ENCODE peak calls at places on chromosomes 5 and 9, in ten cellular contexts. T is WTC11, I is glutamatergic neuron, S is H9, M is PC-3, Z is uterus, A is tibial nerve, U is heart left ventricle, Q is spleen, D is A673. E is an unnamed sample.

GRCh38 chr5:83313431-83313830 is 158.1 kb upstream of the VCAN start:
- DNase-seq in T (no peak), I (no peak), S (no peak), M (no peak), Z (no peak), A (no peak), U (no peak), Q (no peak), D (no peak), E (no peak)

GRCh38 chr9:122095010-122095767 is 2.1 kb upstream of the TTLL11 start:
- DNase-seq in T (peak), I (peak), S (peak), M (peak), Z (peak), A (no peak), U (no peak), Q (no peak), D (peak), E (no peak)

GRCh38 chr9:68426755-68427154 is 70.3 kb downstream of the PGM5 start:
- DNase-seq in T (no peak), I (no peak), S (no peak), M (no peak), Z (no peak), A (no peak), U (no peak), Q (no peak), D (no peak), E (no peak)

GRCh38 chr9:87276327-87276841 is 221.3 kb upstream of the DAPK1 start:
- DNase-seq in T (no peak), I (no peak), S (no peak), M (no peak), Z (no peak), A (no peak), U (no peak), Q (no peak), D (peak), E (no peak)

GRCh38 chr9:136694163-136694864 is 7.1 kb upstream of the AGPAT2 start:
- DNase-seq in T (peak), I (peak), S (peak), M (peak), Z (no peak), A (no peak), U (no peak), Q (no peak), D (peak), E (no peak)

GRCh38 chr9:14215614-14216013 is 98.3 kb downstream of the NFIB start:
- DNase-seq in T (no peak), I (no peak), S (no peak), M (peak), Z (no peak), A (no peak), U (no peak), Q (no peak), D (peak), E (no peak)

GRCh38 chr5:92017786-92018185 is 634.7 kb upstream of the ARRDC3 start:
- DNase-seq in T (no peak), I (no peak), S (no peak), M (peak), Z (no peak), A (no peak), U (no peak), Q (no peak), D (no peak), E (no peak)

GRCh38 chr5:133506165-133506564 is 106.2 kb downstream of the FSTL4 start:
- DNase-seq in T (no peak), I (no peak), S (no peak), M (no peak), Z (no peak), A (no peak), U (no peak), Q (no peak), D (no peak), E (no peak)

GRCh38 chr5:179820483-179821297 is at the start of gene SQSTM1:
- DNase-seq in T (peak), I (peak), S (peak), M (peak), Z (peak), A (peak), U (peak), Q (peak), D (peak), E (peak)

GRCh38 chr5:177077335-177077734 is 9.4 kb upstream of the FGFR4 start:
- DNase-seq in T (no peak), I (no peak), S (no peak), M (peak), Z (no peak), A (no peak), U (no peak), Q (no peak), D (peak), E (no peak)

GRCh38 chr9:137021979-137022619 is 5.9 kb downstream of the ABCA2 start:
- DNase-seq in T (peak), I (no peak), S (peak), M (peak), Z (no peak), A (no peak), U (no peak), Q (peak), D (peak), E (no peak)

GRCh38 chr5:85320495-85320894 is 935.8 kb upstream of the EDIL3 start:
- DNase-seq in T (peak), I (no peak), S (peak), M (no peak), Z (no peak), A (no peak), U (no peak), Q (no peak), D (no peak), E (no peak)

GRCh38 chr5:90144625-90145327 is 264.8 kb downstream of the CETN3 start:
- DNase-seq in T (no peak), I (no peak), S (no peak), M (peak), Z (no peak), A (no peak), U (no peak), Q (no peak), D (no peak), E (no peak)

GRCh38 chr9:136339958-136340310 is 12.6 kb downstream of the GPSM1 start:
- DNase-seq in T (no peak), I (no peak), S (no peak), M (no peak), Z (no peak), A (no peak), U (no peak), Q (no peak), D (no peak), E (no peak)

GRCh38 chr5:171588046-171588445 is 168.6 kb downstream of the FGF18 start:
- DNase-seq in T (no peak), I (no peak), S (no peak), M (no peak), Z (no peak), A (no peak), U (no peak), Q (no peak), D (no peak), E (no peak)

GRCh38 chr9:111232997-111233790 is 96.8 kb downstream of the OR2K2 start:
- DNase-seq in T (peak), I (no peak), S (no peak), M (peak), Z (no peak), A (peak), U (peak), Q (no peak), D (no peak), E (no peak)

GRCh38 chr9:120187758-120188157 is 392.2 kb downstream of the CDK5RAP2 start:
- DNase-seq in T (no peak), I (no peak), S (peak), M (no peak), Z (no peak), A (no peak), U (no peak), Q (no peak), D (no peak), E (no peak)

GRCh38 chr9:76876098-76876497 is 29.8 kb downstream of the PRUNE2 start:
- DNase-seq in T (no peak), I (no peak), S (no peak), M (no peak), Z (peak), A (no peak), U (no peak), Q (no peak), D (no peak), E (no peak)

GRCh38 chr5:95631991-95632675 is 12.2 kb downstream of the GPR150 start:
- DNase-seq in T (no peak), I (no peak), S (no peak), M (peak), Z (no peak), A (no peak), U (no peak), Q (no peak), D (no peak), E (no peak)

GRCh38 chr5:53368516-53368915 is 111.9 kb upstream of the FST start:
- DNase-seq in T (no peak), I (no peak), S (no peak), M (peak), Z (no peak), A (no peak), U (no peak), Q (no peak), D (no peak), E (no peak)

GRCh38 chr9:132412089-132412488 is 2.1 kb downstream of the CFAP77 start:
- DNase-seq in T (peak), I (peak), S (peak), M (peak), Z (no peak), A (no peak), U (no peak), Q (no peak), D (peak), E (no peak)

GRCh38 chr5:140214831-140215230 is 39.8 kb downstream of the CYSTM1 start:
- DNase-seq in T (no peak), I (no peak), S (no peak), M (peak), Z (no peak), A (no peak), U (no peak), Q (no peak), D (no peak), E (no peak)

GRCh38 chr5:99000878-99001277 is 72.1 kb upstream of the CHD1 start:
- DNase-seq in T (no peak), I (no peak), S (no peak), M (peak), Z (no peak), A (no peak), U (no peak), Q (no peak), D (no peak), E (no peak)

GRCh38 chr5:78983601-78984000 is 1.5 kb downstream of the ARSB start:
- DNase-seq in T (no peak), I (no peak), S (no peak), M (peak), Z (no peak), A (no peak), U (no peak), Q (no peak), D (no peak), E (no peak)

GRCh38 chr5:78360674-78361225 is 333 bp downstream of the SCAMP1 start:
- DNase-seq in T (no peak), I (peak), S (peak), M (no peak), Z (peak), A (no peak), U (peak), Q (peak), D (no peak), E (no peak)

GRCh38 chr9:3181049-3181953 is 337.4 kb upstream of the PUM3 start:
- DNase-seq in T (peak), I (peak), S (peak), M (peak), Z (no peak), A (no peak), U (no peak), Q (no peak), D (peak), E (peak)

GRCh38 chr5:94618029-94618492 is 343 bp downstream of the KIAA0825 start:
- DNase-seq in T (peak), I (no peak), S (peak), M (peak), Z (peak), A (peak), U (peak), Q (no peak), D (peak), E (no peak)

GRCh38 chr5:69074664-69075521 is 18.9 kb upstream of the SLC30A5 start:
- DNase-seq in T (no peak), I (no peak), S (peak), M (no peak), Z (no peak), A (no peak), U (no peak), Q (no peak), D (no peak), E (no peak)

GRCh38 chr5:115267617-115268016 is 4.9 kb upstream of the PGGT1B start:
- DNase-seq in T (no peak), I (no peak), S (no peak), M (peak), Z (no peak), A (no peak), U (no peak), Q (no peak), D (no peak), E (no peak)

GRCh38 chr9:138009016-138009415 is 131.4 kb downstream of the CACNA1B start:
- DNase-seq in T (no peak), I (no peak), S (peak), M (no peak), Z (no peak), A (no peak), U (no peak), Q (peak), D (no peak), E (no peak)

GRCh38 chr5:56620903-56621680 is 194.3 kb upstream of the MAP3K1 start:
- DNase-seq in T (no peak), I (no peak), S (no peak), M (no peak), Z (no peak), A (no peak), U (no peak), Q (no peak), D (no peak), E (no peak)

GRCh38 chr5:56530031-56530430 is 285.3 kb upstream of the MAP3K1 start:
- DNase-seq in T (no peak), I (no peak), S (no peak), M (no peak), Z (no peak), A (no peak), U (no peak), Q (no peak), D (no peak), E (no peak)

GRCh38 chr9:35820076-35820475 is 5.2 kb upstream of the HINT2 start:
- DNase-seq in T (no peak), I (no peak), S (no peak), M (peak), Z (no peak), A (no peak), U (no peak), Q (no peak), D (no peak), E (no peak)

GRCh38 chr5:181207214-181207959 is 2.4 kb upstream of the TRIM7 start:
- DNase-seq in T (peak), I (peak), S (peak), M (peak), Z (peak), A (peak), U (peak), Q (peak), D (peak), E (no peak)

GRCh38 chr5:138402640-138403039 is 36.2 kb upstream of the REEP2 start:
- DNase-seq in T (no peak), I (no peak), S (no peak), M (no peak), Z (no peak), A (no peak), U (no peak), Q (no peak), D (no peak), E (no peak)

GRCh38 chr5:138408023-138408422 is 30.8 kb upstream of the REEP2 start:
- DNase-seq in T (no peak), I (peak), S (no peak), M (no peak), Z (no peak), A (no peak), U (no peak), Q (no peak), D (peak), E (no peak)
- TF ChIP-seq CTCF in T (no peak), I (no peak), S (no peak), M (no peak), Z (no peak), A (no peak), U (no peak), Q (no peak), D (no peak), E (no peak)

GRCh38 chr5:173753307-173754168 is 134.6 kb upstream of the CPEB4 start:
- DNase-seq in T (peak), I (peak), S (peak), M (no peak), Z (no peak), A (no peak), U (peak), Q (no peak), D (no peak), E (peak)

GRCh38 chr5:173757817-173758216 is 130.3 kb upstream of the CPEB4 start:
- DNase-seq in T (no peak), I (no peak), S (no peak), M (no peak), Z (no peak), A (no peak), U (no peak), Q (no peak), D (no peak), E (no peak)

GRCh38 chr5:173752636-173753035 is 135.5 kb upstream of the CPEB4 start:
- DNase-seq in T (no peak), I (no peak), S (no peak), M (no peak), Z (no peak), A (no peak), U (no peak), Q (no peak), D (no peak), E (no peak)

GRCh38 chr5:173757279-173757678 is 130.9 kb upstream of the CPEB4 start:
- DNase-seq in T (no peak), I (no peak), S (no peak), M (no peak), Z (no peak), A (no peak), U (no peak), Q (no peak), D (no peak), E (no peak)

GRCh38 chr5:173755319-173755718 is 132.8 kb upstream of the CPEB4 start:
- DNase-seq in T (no peak), I (no peak), S (no peak), M (no peak), Z (no peak), A (no peak), U (no peak), Q (no peak), D (no peak), E (no peak)
- TF ChIP-seq CTCF in T (no peak), I (no peak), S (no peak), M (no peak), Z (no peak), A (no peak), U (no peak), Q (no peak), D (no peak), E (no peak)

DNA sequence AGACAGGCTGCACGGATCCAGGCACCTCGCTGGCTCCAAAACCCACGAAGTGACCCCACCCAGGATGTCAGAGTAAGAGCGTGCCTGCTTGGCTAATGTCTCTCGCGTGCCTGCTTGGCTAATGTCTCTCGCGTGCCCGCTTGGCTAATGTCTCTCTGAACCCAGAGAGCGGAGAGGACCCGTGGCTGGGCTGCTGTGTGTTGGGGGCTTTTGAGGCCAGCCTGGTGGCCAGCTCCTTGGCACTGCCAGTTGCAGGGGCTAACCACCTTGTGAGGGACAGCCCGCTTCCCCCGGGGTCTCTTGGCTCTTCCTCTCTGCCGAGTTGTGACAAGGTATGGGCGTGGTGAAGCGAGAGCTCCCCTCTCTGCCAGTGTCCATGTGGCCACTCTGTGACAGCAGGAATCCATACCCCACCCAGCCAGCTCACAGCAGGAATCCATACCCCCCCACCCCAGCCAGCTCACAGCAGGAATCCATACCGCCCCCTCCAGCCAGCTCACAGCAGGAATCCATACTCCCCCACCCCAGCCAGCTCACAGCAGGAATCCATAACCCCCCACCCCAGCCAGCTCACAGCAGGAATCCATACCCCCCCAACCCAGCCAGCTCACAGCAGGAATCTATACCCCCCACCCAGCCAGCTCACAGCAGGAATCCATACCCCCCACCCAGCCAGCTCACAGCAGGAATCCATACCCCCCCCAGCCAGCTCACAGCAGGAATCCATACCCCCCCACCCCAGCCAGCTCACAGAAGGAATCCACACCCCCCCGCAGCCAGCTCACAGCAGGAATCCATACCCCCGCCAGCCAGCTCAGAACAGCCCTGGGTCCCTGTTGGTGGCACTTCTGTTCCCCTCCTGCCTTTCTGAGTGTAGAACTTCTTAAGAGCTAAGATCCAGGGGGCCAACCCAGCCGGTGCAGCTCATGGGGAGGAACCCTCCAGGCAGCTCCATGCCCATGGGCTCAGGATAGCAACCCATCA is 8.5 kb upstream of the RXRA start:
- DNase-seq in T (no peak), I (peak), S (no peak), M (no peak), Z (no peak), A (no peak), U (no peak), Q (peak), D (peak), E (no peak)
- TF ChIP-seq CTCF in T (no peak), I (no peak), S (no peak), M (no peak), Z (no peak), A (no peak), U (no peak), Q (no peak), D (no peak), E (no peak)

GRCh38 chr5:151298063-151298462 is 5.5 kb downstream of the SLC36A3 start:
- DNase-seq in T (peak), I (peak), S (peak), M (peak), Z (no peak), A (no peak), U (no peak), Q (no peak), D (peak), E (no peak)
- TF ChIP-seq CTCF in T (no peak), I (peak), S (peak), M (peak), Z (peak), A (peak), U (peak), Q (peak), D (peak), E (no peak)

GRCh38 chr5:40688127-40688756 is 8.5 kb downstream of the PTGER4 start:
- DNase-seq in T (peak), I (peak), S (peak), M (peak), Z (peak), A (peak), U (peak), Q (peak), D (peak), E (peak)
- TF ChIP-seq CTCF in T (peak), I (peak), S (peak), M (peak), Z (peak), A (peak), U (peak), Q (peak), D (peak), E (peak)

DNA sequence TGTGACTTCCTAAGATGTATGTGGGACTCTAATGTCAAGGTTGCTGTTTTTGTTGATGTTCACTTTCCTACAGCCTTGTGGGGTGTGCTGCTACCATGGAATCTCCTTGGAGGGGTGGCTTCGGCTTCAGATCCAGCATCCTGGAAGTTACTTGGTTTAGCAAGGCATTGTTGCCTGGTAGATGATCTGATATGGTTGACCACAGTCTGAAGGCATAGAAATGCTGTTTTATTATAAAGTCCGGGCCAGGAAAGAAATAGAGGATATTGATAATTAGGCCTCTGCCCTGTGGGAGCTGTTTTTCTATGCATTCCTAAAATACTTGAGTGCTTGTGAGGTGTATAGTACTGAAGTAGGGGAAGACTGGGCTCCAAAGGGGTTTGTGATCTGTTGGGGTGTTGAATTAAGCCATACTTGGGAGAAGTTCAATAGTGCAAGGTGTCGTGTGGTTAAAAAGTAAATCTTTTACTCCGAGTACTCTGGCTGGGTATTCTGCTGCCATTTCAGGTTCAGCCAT is 27.3 kb upstream of the CREBRF start:
- DNase-seq in T (no peak), I (no peak), S (no peak), M (no peak), Z (no peak), A (no peak), U (no peak), Q (no peak), D (no peak), E (no peak)
- TF ChIP-seq CTCF in T (no peak), I (no peak), S (no peak), M (no peak), Z (no peak), A (no peak), U (no peak), Q (no peak), D (no peak), E (no peak)

DNA sequence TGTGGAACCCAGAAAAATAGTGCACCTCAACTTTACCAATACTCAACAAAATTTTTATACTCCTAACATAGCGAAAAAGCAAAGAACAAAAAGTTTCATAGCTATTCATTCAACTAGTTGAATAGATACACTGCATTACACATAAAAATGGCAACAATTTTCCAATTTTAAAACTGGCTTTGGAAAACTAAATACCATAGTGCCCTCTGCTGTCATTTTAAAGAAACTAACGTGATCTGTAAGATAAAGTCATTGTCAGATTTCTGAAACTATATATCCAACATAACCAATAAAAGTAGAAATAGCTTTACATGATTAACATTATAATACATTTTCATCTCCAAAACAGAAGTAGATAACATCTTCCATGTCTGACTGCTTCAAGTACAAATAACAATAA is 31.6 kb downstream of the DTWD2 start:
- DNase-seq in T (no peak), I (no peak), S (no peak), M (peak), Z (no peak), A (no peak), U (no peak), Q (no peak), D (peak), E (no peak)
- TF ChIP-seq CTCF in T (peak), I (no peak), S (peak), M (peak), Z (no peak), A (peak), U (no peak), Q (no peak), D (peak), E (peak)